ENCODE peak calls at places on chromosome X, in nine cellular contexts. M, Y, C, U, W, N, J, R and H are unnamed samples. For H3K36me3, the result is how much of the 10 kb centered on the place peaks cover.

GRCh38 chrX:724256-724655 is 93.7 kb downstream of the SHOX start:
- DNase-seq in J (no peak), Y (no peak), N (no peak), U (no peak), M (no peak), R (no peak), C (no peak), W (no peak), H (no peak)

GRCh38 chrX:33330798-33331197 is 119.4 kb upstream of the DMD start:
- DNase-seq in W (no peak), U (no peak), Y (no peak), C (no peak), J (no peak), N (no peak), M (no peak), R (peak), H (no peak)

GRCh38 chrX:1466971-1467561 is 14.4 kb upstream of the ASMTL start:
- DNase-seq in J (no peak), R (no peak), C (no peak), W (no peak), Y (no peak), N (peak), U (no peak), M (peak), H (peak)

GRCh38 chrX:133674726-133675470 is 259.6 kb upstream of the GPC4 start:
- DNase-seq in N (peak), U (peak), C (no peak), M (no peak), W (peak), J (no peak), Y (no peak), R (no peak), H (peak)

GRCh38 chrX:1754077-1754476 is 139.2 kb downstream of the ASMT start:
- DNase-seq in Y (no peak), J (no peak), N (no peak), C (no peak), U (no peak), R (peak), M (no peak), W (no peak), H (no peak)

GRCh38 chrX:96394566-96394965 is 290.1 kb upstream of the DIAPH2 start:
- DNase-seq in U (no peak), C (no peak), M (no peak), Y (no peak), R (peak), J (no peak), W (no peak), N (no peak), H (no peak)

GRCh38 chrX:119145241-119145653 is 17.6 kb upstream of the KIAA1210 start:
- DNase-seq in U (peak), R (no peak), C (no peak), Y (no peak), M (peak), J (no peak), N (no peak), W (no peak), H (peak)

GRCh38 chrX:119399772-119400101 is 601 bp downstream of the SLC25A43 start:
- DNase-seq in M (no peak), J (no peak), R (no peak), C (no peak), U (no peak), N (no peak), W (no peak), Y (no peak), H (no peak)

GRCh38 chrX:19863237-19864223 is 23.9 kb downstream of the SH3KBP1 start:
- DNase-seq in Y (peak), N (no peak), J (no peak), R (no peak), W (no peak), C (no peak), U (no peak), M (no peak), H (no peak)

GRCh38 chrX:121869876-121870477 is 822.6 kb downstream of the GLUD2 start:
- DNase-seq in N (no peak), Y (no peak), W (no peak), J (no peak), M (no peak), R (no peak), C (no peak), U (no peak), H (no peak)

GRCh38 chrX:129462707-129463106 is 60.6 kb downstream of the SMARCA1 start:
- DNase-seq in R (no peak), M (no peak), C (no peak), Y (no peak), N (no peak), U (no peak), W (no peak), J (no peak), H (no peak)
- TF ChIP-seq CTCF in R (peak), M (no peak), C (no peak), Y (no peak), N (no peak), U (peak), W (no peak), J (no peak), H (no peak)

GRCh38 chrX:129576539-129576938 is 36.5 kb downstream of the OCRL start:
- DNase-seq in W (no peak), R (no peak), N (no peak), Y (no peak), C (no peak), J (no peak), M (no peak), U (no peak), H (no peak)
- H3K36me3 ChIP-seq in W (under half), R (under half), N (under half), Y (under half), C (under half), J (under half), M (under half), U (under half), H (under half)

GRCh38 chrX:46554942-46555341 is 9.7 kb upstream of the ZNF674 start:
- DNase-seq in M (no peak), J (no peak), W (no peak), Y (no peak), R (no peak), N (no peak), C (no peak), U (no peak), H (no peak)
- TF ChIP-seq CTCF in M (no peak), J (no peak), W (peak), Y (peak), R (no peak), N (no peak), C (peak), U (peak), H (no peak)

DNA sequence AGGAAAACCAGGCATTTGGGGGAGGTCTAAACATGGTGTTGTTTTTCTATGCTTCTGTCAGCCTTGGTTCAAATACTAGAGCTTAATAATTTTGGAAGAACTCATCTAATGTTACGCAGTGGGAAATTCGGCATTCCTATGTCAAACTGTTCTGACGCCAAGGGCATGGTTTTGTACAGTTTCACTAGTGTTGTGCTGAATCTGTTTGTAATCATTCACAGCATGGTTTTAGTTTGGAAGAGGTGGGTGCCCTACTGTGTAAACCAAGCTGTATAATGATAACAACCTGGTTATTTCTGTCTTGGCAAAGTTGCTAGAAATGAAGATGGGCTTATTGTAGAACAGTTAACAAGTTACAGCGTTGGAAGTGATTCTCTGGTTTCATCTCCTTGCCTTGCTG is 5.2 kb downstream of the DDX3X start:
- DNase-seq in U (no peak), J (no peak), R (no peak), C (no peak), W (no peak), M (no peak), N (no peak), Y (no peak), H (no peak)
- H3K36me3 ChIP-seq in U (under half), J (under half), R (half or more), C (half or more), W (under half), M (under half), N (half or more), Y (under half), H (under half)

GRCh38 chrX:57285001-57285400 is 1.5 kb upstream of the FAAH2 start:
- DNase-seq in M (no peak), Y (no peak), C (no peak), R (no peak), J (no peak), U (no peak), W (no peak), N (no peak), H (no peak)

GRCh38 chrX:57289089-57289488 is 2.6 kb downstream of the FAAH2 start:
- DNase-seq in N (no peak), J (no peak), W (no peak), Y (no peak), M (no peak), R (no peak), U (no peak), C (no peak), H (no peak)

GRCh38 chrX:57282568-57282967 is 3.9 kb upstream of the FAAH2 start:
- DNase-seq in Y (no peak), W (no peak), N (no peak), U (no peak), R (no peak), C (no peak), M (no peak), J (no peak), H (no peak)

GRCh38 chrX:57286507-57287251 is at the start of gene FAAH2:
- DNase-seq in M (peak), U (peak), C (no peak), N (peak), R (no peak), W (peak), J (no peak), Y (no peak), H (peak)
- TF ChIP-seq CTCF in M (no peak), U (no peak), C (no peak), N (no peak), R (no peak), W (peak), J (no peak), Y (no peak), H (peak)

GRCh38 chrX:66698273-66699204 is 59.7 kb upstream of the EDA2R start:
- DNase-seq in N (no peak), C (no peak), M (no peak), U (no peak), Y (no peak), W (no peak), R (no peak), J (no peak), H (no peak)
- H3K36me3 ChIP-seq in N (under half), C (under half), M (under half), U (under half), Y (under half), W (under half), R (under half), J (under half), H (under half)

DNA sequence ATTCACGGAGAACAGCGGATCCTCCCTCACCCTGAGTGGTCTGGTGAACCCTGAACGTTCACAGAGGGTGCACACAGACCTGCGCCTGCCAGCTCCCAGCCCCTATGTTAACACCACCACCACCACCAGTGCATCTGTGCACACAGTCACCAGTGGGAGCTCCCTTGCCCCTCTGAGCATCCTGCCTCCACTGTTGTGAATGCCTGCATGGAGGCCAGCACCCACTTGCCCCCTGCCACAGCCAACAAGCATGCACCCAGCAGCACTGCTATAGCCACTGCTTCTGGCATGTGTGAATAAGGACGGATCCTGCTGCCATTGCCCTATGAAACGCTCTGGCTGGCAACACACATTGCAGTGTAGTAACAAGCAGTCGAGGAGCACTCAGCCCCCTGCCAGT is 29.1 kb upstream of the PWWP3B start:
- DNase-seq in W (no peak), C (no peak), Y (no peak), J (no peak), M (no peak), R (no peak), N (no peak), U (no peak), H (no peak)
- TF ChIP-seq CTCF in W (no peak), C (no peak), Y (no peak), J (no peak), M (no peak), R (no peak), N (no peak), U (no peak), H (no peak)

GRCh38 chrX:131778269-131779218 is 234.7 kb downstream of the OR13H1 start:
- DNase-seq in N (peak), J (no peak), W (peak), C (no peak), Y (no peak), M (peak), U (no peak), R (peak), H (no peak)

GRCh38 chrX:131789664-131790063 is 233.4 kb upstream of the STK26 start:
- DNase-seq in W (no peak), C (no peak), J (no peak), Y (no peak), N (no peak), U (no peak), R (no peak), M (no peak), H (no peak)

GRCh38 chrX:131779313-131779712 is 235.4 kb downstream of the OR13H1 start:
- DNase-seq in R (no peak), W (no peak), U (no peak), J (no peak), Y (no peak), M (no peak), N (no peak), C (no peak), H (no peak)

DNA sequence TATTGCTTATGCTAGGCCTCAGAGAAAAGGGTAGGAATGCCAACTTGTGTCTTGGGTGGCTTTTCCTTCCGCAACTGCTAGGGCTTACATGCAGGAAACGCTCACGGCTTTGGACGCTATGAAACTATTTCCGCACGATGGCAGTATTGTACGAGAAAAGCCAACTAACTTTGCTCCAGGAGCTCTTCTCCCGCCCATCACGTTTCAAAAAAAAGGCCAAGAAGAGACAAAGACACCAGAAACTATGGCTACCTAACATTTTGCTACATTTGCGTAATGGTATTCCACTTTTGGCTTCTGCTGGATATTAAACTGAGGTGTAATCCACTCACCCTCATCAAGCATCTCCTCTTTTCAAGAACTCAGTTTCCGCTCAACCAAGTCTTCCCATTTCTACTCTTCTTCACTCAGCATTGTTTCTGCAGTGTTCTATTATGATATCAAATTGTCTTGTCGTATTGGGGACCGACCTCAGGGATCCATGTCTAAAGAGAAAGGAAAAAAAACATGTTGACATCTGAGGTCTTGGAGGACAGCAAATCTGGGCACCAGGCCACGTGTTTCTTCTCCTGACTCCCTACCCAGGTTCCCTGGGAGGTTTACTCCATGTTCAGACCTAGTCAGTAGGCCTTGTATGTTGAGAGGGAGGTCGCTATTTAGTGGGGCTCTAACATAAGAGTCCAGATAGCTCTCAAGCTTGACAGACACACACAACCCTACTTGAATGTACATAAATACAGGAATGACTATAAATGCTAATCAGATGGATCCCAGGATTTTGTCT is 239.4 kb upstream of the STK26 start:
- DNase-seq in U (no peak), N (peak), M (peak), C (no peak), Y (no peak), W (peak), J (no peak), R (peak), H (peak)
- H3K36me3 ChIP-seq in U (under half), N (under half), M (under half), C (under half), Y (under half), W (under half), J (half or more), R (under half), H (under half)

GRCh38 chrX:102860235-102860634 is 76.8 kb upstream of the RAB40AL start:
- DNase-seq in U (no peak), Y (no peak), C (no peak), M (no peak), J (no peak), N (no peak), W (no peak), R (no peak), H (no peak)

GRCh38 chrX:102867254-102867653 is 69.8 kb upstream of the RAB40AL start:
- DNase-seq in M (no peak), C (no peak), Y (no peak), R (no peak), U (no peak), J (no peak), N (no peak), W (no peak), H (no peak)

GRCh38 chrX:102858826-102859627 is 78.0 kb upstream of the RAB40AL start:
- DNase-seq in N (no peak), U (no peak), C (no peak), M (no peak), J (no peak), W (no peak), Y (no peak), R (peak), H (no peak)

DNA sequence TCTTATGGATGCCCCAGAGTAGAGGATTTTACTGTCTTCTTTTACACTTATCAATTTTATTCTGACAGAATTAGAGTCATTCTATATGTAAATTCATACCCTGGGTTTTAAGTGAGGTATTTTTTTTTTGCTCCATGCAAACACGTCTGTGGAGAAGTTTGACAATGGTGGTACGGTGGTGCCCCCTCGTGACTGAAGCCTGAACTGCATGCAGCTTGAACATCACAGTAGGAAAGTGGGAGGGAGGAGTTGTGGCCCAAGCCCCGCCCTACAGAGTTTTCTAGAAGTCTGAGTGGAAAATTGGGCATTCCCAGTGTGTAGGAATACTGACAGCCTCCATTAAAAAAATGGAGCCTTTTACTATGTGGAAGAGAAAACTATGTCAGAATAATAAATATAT is 73.3 kb upstream of the RAB40AL start:
- DNase-seq in W (peak), U (peak), C (peak), N (peak), R (peak), M (peak), J (peak), Y (peak), H (peak)
- TF ChIP-seq CTCF in W (peak), U (peak), C (peak), N (peak), R (peak), M (peak), J (peak), Y (peak), H (peak)